ENCODE peak calls at places on chromosome 2, in ten cellular contexts. D is NCI-H1092, Y is glutamatergic neuron, Q is IMR-90, E is NCI-H1105, C is HCEC 1CT, A is midbrain, T is ovary, H is dermis microvascular lymphatic vessel endothelial cell, Z is breast epithelium. K is an unnamed sample.

GRCh38 chr2:231930601-231931281 is 4.5 kb upstream of the NPPC start:
- DNase-seq in Y (no peak), D (no peak), Z (peak), Q (no peak), A (no peak), T (peak), H (no peak), C (no peak), E (no peak), K (no peak)

GRCh38 chr2:239445771-239446524 is 45.1 kb upstream of the HDAC4 start:
- DNase-seq in C (no peak), Z (no peak), Q (no peak), E (no peak), D (no peak), H (no peak), T (no peak), A (peak), Y (no peak), K (no peak)

GRCh38 chr2:203705184-203705583 is 1.3 kb upstream of the CD28 start:
- DNase-seq in T (no peak), A (no peak), C (no peak), Y (no peak), H (no peak), E (no peak), D (no peak), Q (no peak), Z (no peak), K (no peak)

GRCh38 chr2:215299337-215299859 is 12.5 kb upstream of the ATIC start:
- DNase-seq in T (no peak), D (no peak), Y (no peak), A (no peak), E (no peak), H (no peak), Z (no peak), Q (no peak), C (no peak), K (no peak)

GRCh38 chr2:102046135-102046901 is 54.6 kb downstream of the IL1R2 start:
- DNase-seq in Y (no peak), T (no peak), Z (no peak), A (no peak), C (peak), E (no peak), D (no peak), Q (peak), H (peak), K (no peak)

GRCh38 chr2:218392459-218392858 is 7.2 kb upstream of the CTDSP1 start:
- DNase-seq in C (no peak), H (no peak), E (no peak), Z (no peak), A (no peak), Q (no peak), Y (no peak), D (no peak), T (no peak), K (no peak)

GRCh38 chr2:54386585-54386984 is 69.5 kb upstream of the SPTBN1 start:
- DNase-seq in T (no peak), A (no peak), D (no peak), H (no peak), Y (no peak), Z (no peak), E (no peak), Q (no peak), C (no peak), K (no peak)

GRCh38 chr2:11012131-11012693 is 100.5 kb downstream of the KCNF1 start:
- DNase-seq in Q (no peak), Z (no peak), H (no peak), C (no peak), T (no peak), A (no peak), Y (no peak), E (no peak), D (no peak), K (no peak)

GRCh38 chr2:110206056-110206455 is 1.2 kb upstream of the NPHP1 start:
- DNase-seq in E (no peak), A (no peak), D (no peak), C (no peak), T (no peak), Q (peak), Y (no peak), H (no peak), Z (no peak), K (no peak)

GRCh38 chr2:125745514-125745913 is 910.4 kb upstream of the GYPC start:
- DNase-seq in E (peak), D (peak), Y (peak), A (peak), C (no peak), Z (no peak), H (peak), Q (no peak), T (no peak), K (peak)

GRCh38 chr2:118084483-118085089 is 3.7 kb upstream of the INSIG2 start:
- DNase-seq in Y (no peak), D (no peak), E (no peak), Q (no peak), H (no peak), T (no peak), C (no peak), Z (no peak), A (no peak), K (no peak)

GRCh38 chr2:36287363-36288275 is 68.0 kb upstream of the CRIM1 start:
- DNase-seq in D (no peak), Q (peak), C (peak), T (no peak), E (no peak), Z (no peak), A (no peak), Y (no peak), H (peak), K (no peak)

GRCh38 chr2:23606968-23607367 is 222.0 kb downstream of the KLHL29 start:
- DNase-seq in A (no peak), E (no peak), C (peak), Q (peak), H (no peak), D (no peak), T (no peak), Y (no peak), Z (no peak), K (no peak)

GRCh38 chr2:42068571-42069178 is 20.9 kb downstream of the PKDCC start:
- DNase-seq in Z (no peak), Y (peak), Q (no peak), T (no peak), C (peak), H (no peak), A (no peak), E (no peak), D (no peak), K (no peak)

GRCh38 chr2:212646698-212647097 is 108.1 kb upstream of the ERBB4 start:
- DNase-seq in Y (no peak), A (no peak), C (peak), E (no peak), H (no peak), D (no peak), Z (no peak), T (no peak), Q (peak), K (no peak)

GRCh38 chr2:43848174-43848573 is 9.4 kb downstream of the ABCG8 start:
- DNase-seq in E (no peak), C (no peak), T (no peak), A (no peak), D (no peak), Z (no peak), Y (no peak), Q (peak), H (no peak), K (no peak)

GRCh38 chr2:112032615-112033457 is 22.2 kb upstream of the TMEM87B start:
- DNase-seq in H (peak), D (no peak), Y (no peak), T (peak), C (peak), A (peak), E (no peak), Q (peak), Z (no peak), K (no peak)

GRCh38 chr2:120344991-120345975 is 653 bp upstream of the INHBB start:
- DNase-seq in C (no peak), H (peak), E (no peak), A (peak), T (no peak), Z (no peak), Q (no peak), D (no peak), Y (peak), K (no peak)

GRCh38 chr2:36270758-36271157 is 84.8 kb upstream of the CRIM1 start:
- DNase-seq in T (no peak), H (no peak), E (no peak), Z (no peak), A (no peak), C (no peak), Y (no peak), Q (no peak), D (no peak), K (no peak)

GRCh38 chr2:130760754-130761751 is 5.7 kb downstream of the AMER3 start:
- DNase-seq in C (no peak), E (no peak), H (no peak), Z (no peak), T (no peak), Y (no peak), Q (no peak), D (no peak), A (no peak), K (no peak)

GRCh38 chr2:10871978-10872377 is 39.8 kb upstream of the KCNF1 start:
- DNase-seq in Y (no peak), D (no peak), Z (no peak), E (no peak), T (no peak), C (no peak), Q (no peak), A (no peak), H (no peak), K (no peak)

GRCh38 chr2:236061899-236062298 is 106.3 kb downstream of the GBX2 start:
- DNase-seq in T (no peak), Y (no peak), A (no peak), E (no peak), C (no peak), D (no peak), Z (no peak), H (no peak), Q (no peak), K (no peak)

GRCh38 chr2:158745866-158746382 is 49.2 kb upstream of the DAPL1 start:
- DNase-seq in Z (no peak), Q (no peak), D (no peak), T (no peak), E (no peak), Y (no peak), C (no peak), H (no peak), A (no peak), K (no peak)

GRCh38 chr2:81853331-81853730 is 1548.8 kb upstream of the LRRTM1 start:
- DNase-seq in E (no peak), H (no peak), Z (no peak), A (no peak), D (no peak), Q (peak), C (no peak), Y (no peak), T (no peak), K (no peak)

K was measured in NCI-H2081.